ENCODE peak calls at places on chromosome 17, in ten cellular contexts. One of them, this sample, is unnamed.

GRCh38 chr17:2815781-2816185 is 19.5 kb downstream of the RAP1GAP2 start:
- DNase-seq in ascending aorta: no peak
- DNase-seq in RWPE1: no peak
- DNase-seq in B cell: no peak
- DNase-seq in activated naive CD8-positive, alpha-beta T cell treated with anti-CD3 and anti-CD28 coated beads, Interleukin-2, amount 50 U/mL, for 24 hours: no peak
- DNase-seq in HFF-Myc: no peak
- DNase-seq in iris pigment epithelial cell: no peak
- DNase-seq in sciatic nerve: no peak
- DNase-seq in activated naive CD4-positive, alpha-beta T cell: no peak
- DNase-seq in activated T-cell treated with anti-CD3 and anti-CD28 coated beads for 1 hour: no peak
- DNase-seq in this sample: no peak

GRCh38 chr17:51454456-51454978 is 194.2 kb downstream of the UTP18 start:
- DNase-seq in ascending aorta: no peak
- DNase-seq in RWPE1: no peak
- DNase-seq in B cell: no peak
- DNase-seq in activated naive CD8-positive, alpha-beta T cell treated with anti-CD3 and anti-CD28 coated beads, Interleukin-2, amount 50 U/mL, for 24 hours: no peak
- DNase-seq in HFF-Myc: no peak
- DNase-seq in iris pigment epithelial cell: no peak
- DNase-seq in sciatic nerve: no peak
- DNase-seq in activated naive CD4-positive, alpha-beta T cell: no peak
- DNase-seq in activated T-cell treated with anti-CD3 and anti-CD28 coated beads for 1 hour: no peak
- DNase-seq in this sample: no peak

GRCh38 chr17:81037783-81038733 is 3.1 kb downstream of the BAIAP2 start:
- DNase-seq in ascending aorta: no peak
- DNase-seq in RWPE1: no peak
- DNase-seq in B cell: no peak
- DNase-seq in activated naive CD8-positive, alpha-beta T cell treated with anti-CD3 and anti-CD28 coated beads, Interleukin-2, amount 50 U/mL, for 24 hours: no peak
- DNase-seq in HFF-Myc: no peak
- DNase-seq in iris pigment epithelial cell: no peak
- DNase-seq in sciatic nerve: no peak
- DNase-seq in activated naive CD4-positive, alpha-beta T cell: no peak
- DNase-seq in activated T-cell treated with anti-CD3 and anti-CD28 coated beads for 1 hour: no peak
- DNase-seq in this sample: no peak

GRCh38 chr17:78736526-78737079 is 45.5 kb downstream of the CYTH1 start:
- DNase-seq in ascending aorta: peak; percentile 47
- DNase-seq in RWPE1: peak; percentile 85
- DNase-seq in B cell: peak; percentile 80
- DNase-seq in activated naive CD8-positive, alpha-beta T cell treated with anti-CD3 and anti-CD28 coated beads, Interleukin-2, amount 50 U/mL, for 24 hours: peak; percentile 66
- DNase-seq in HFF-Myc: no peak
- DNase-seq in iris pigment epithelial cell: no peak
- DNase-seq in sciatic nerve: peak; percentile 74
- DNase-seq in activated naive CD4-positive, alpha-beta T cell: peak; percentile 38
- DNase-seq in activated T-cell treated with anti-CD3 and anti-CD28 coated beads for 1 hour: peak; percentile 48
- DNase-seq in this sample: peak; percentile 43

GRCh38 chr17:4247981-4248388 is 15.8 kb downstream of the ANKFY1 start:
- DNase-seq in ascending aorta: no peak
- DNase-seq in RWPE1: peak; percentile 68
- DNase-seq in B cell: no peak
- DNase-seq in activated naive CD8-positive, alpha-beta T cell treated with anti-CD3 and anti-CD28 coated beads, Interleukin-2, amount 50 U/mL, for 24 hours: no peak
- DNase-seq in HFF-Myc: no peak
- DNase-seq in iris pigment epithelial cell: peak; percentile 47
- DNase-seq in sciatic nerve: no peak
- DNase-seq in activated naive CD4-positive, alpha-beta T cell: no peak
- DNase-seq in activated T-cell treated with anti-CD3 and anti-CD28 coated beads for 1 hour: no peak
- DNase-seq in this sample: no peak

GRCh38 chr17:46061435-46061834 is 62.4 kb downstream of the STH start:
- DNase-seq in ascending aorta: no peak
- DNase-seq in RWPE1: no peak
- DNase-seq in B cell: no peak
- DNase-seq in activated naive CD8-positive, alpha-beta T cell treated with anti-CD3 and anti-CD28 coated beads, Interleukin-2, amount 50 U/mL, for 24 hours: no peak
- DNase-seq in HFF-Myc: no peak
- DNase-seq in iris pigment epithelial cell: peak; percentile 28
- DNase-seq in sciatic nerve: no peak
- DNase-seq in activated naive CD4-positive, alpha-beta T cell: no peak
- DNase-seq in activated T-cell treated with anti-CD3 and anti-CD28 coated beads for 1 hour: no peak
- DNase-seq in this sample: no peak

GRCh38 chr17:74513987-74514631 is 17.2 kb downstream of the CD300LB start:
- DNase-seq in ascending aorta: no peak
- DNase-seq in RWPE1: peak; percentile 36
- DNase-seq in B cell: peak; percentile 71
- DNase-seq in activated naive CD8-positive, alpha-beta T cell treated with anti-CD3 and anti-CD28 coated beads, Interleukin-2, amount 50 U/mL, for 24 hours: peak; percentile 55
- DNase-seq in HFF-Myc: no peak
- DNase-seq in iris pigment epithelial cell: peak; percentile 44
- DNase-seq in sciatic nerve: no peak
- DNase-seq in activated naive CD4-positive, alpha-beta T cell: peak; percentile 13
- DNase-seq in activated T-cell treated with anti-CD3 and anti-CD28 coated beads for 1 hour: peak; percentile 7
- DNase-seq in this sample: peak; percentile 7

GRCh38 chr17:39462644-39463375 is 1.5 kb downstream of the CDK12 start:
- DNase-seq in ascending aorta: no peak
- DNase-seq in RWPE1: no peak
- DNase-seq in B cell: no peak
- DNase-seq in activated naive CD8-positive, alpha-beta T cell treated with anti-CD3 and anti-CD28 coated beads, Interleukin-2, amount 50 U/mL, for 24 hours: no peak
- DNase-seq in HFF-Myc: no peak
- DNase-seq in iris pigment epithelial cell: peak; percentile 22
- DNase-seq in sciatic nerve: peak; percentile 57
- DNase-seq in activated naive CD4-positive, alpha-beta T cell: no peak
- DNase-seq in activated T-cell treated with anti-CD3 and anti-CD28 coated beads for 1 hour: no peak
- DNase-seq in this sample: no peak

GRCh38 chr17:80773243-80773991 is 218.2 kb upstream of the CHMP6 start:
- DNase-seq in ascending aorta: no peak
- DNase-seq in RWPE1: no peak
- DNase-seq in B cell: no peak
- DNase-seq in activated naive CD8-positive, alpha-beta T cell treated with anti-CD3 and anti-CD28 coated beads, Interleukin-2, amount 50 U/mL, for 24 hours: no peak
- DNase-seq in HFF-Myc: no peak
- DNase-seq in iris pigment epithelial cell: peak; percentile 31
- DNase-seq in sciatic nerve: peak; percentile 47
- DNase-seq in activated naive CD4-positive, alpha-beta T cell: no peak
- DNase-seq in activated T-cell treated with anti-CD3 and anti-CD28 coated beads for 1 hour: no peak
- DNase-seq in this sample: no peak

GRCh38 chr17:4033751-4034251 is 69.6 kb upstream of the ATP2A3 start:
- DNase-seq in ascending aorta: no peak
- DNase-seq in RWPE1: no peak
- DNase-seq in B cell: no peak
- DNase-seq in activated naive CD8-positive, alpha-beta T cell treated with anti-CD3 and anti-CD28 coated beads, Interleukin-2, amount 50 U/mL, for 24 hours: no peak
- DNase-seq in HFF-Myc: no peak
- DNase-seq in iris pigment epithelial cell: no peak
- DNase-seq in sciatic nerve: no peak
- DNase-seq in activated naive CD4-positive, alpha-beta T cell: no peak
- DNase-seq in activated T-cell treated with anti-CD3 and anti-CD28 coated beads for 1 hour: no peak
- DNase-seq in this sample: no peak

GRCh38 chr17:57737450-57737849 is 7.6 kb downstream of the CCDC182 start:
- DNase-seq in ascending aorta: no peak
- DNase-seq in RWPE1: no peak
- DNase-seq in B cell: no peak
- DNase-seq in activated naive CD8-positive, alpha-beta T cell treated with anti-CD3 and anti-CD28 coated beads, Interleukin-2, amount 50 U/mL, for 24 hours: no peak
- DNase-seq in HFF-Myc: no peak
- DNase-seq in iris pigment epithelial cell: no peak
- DNase-seq in sciatic nerve: no peak
- DNase-seq in activated naive CD4-positive, alpha-beta T cell: no peak
- DNase-seq in activated T-cell treated with anti-CD3 and anti-CD28 coated beads for 1 hour: no peak
- DNase-seq in this sample: no peak

GRCh38 chr17:56727876-56728617 is 105.7 kb downstream of the C17orf67 start:
- DNase-seq in ascending aorta: no peak
- DNase-seq in RWPE1: peak; percentile 44
- DNase-seq in B cell: no peak
- DNase-seq in activated naive CD8-positive, alpha-beta T cell treated with anti-CD3 and anti-CD28 coated beads, Interleukin-2, amount 50 U/mL, for 24 hours: no peak
- DNase-seq in HFF-Myc: no peak
- DNase-seq in iris pigment epithelial cell: no peak
- DNase-seq in sciatic nerve: no peak
- DNase-seq in activated naive CD4-positive, alpha-beta T cell: no peak
- DNase-seq in activated T-cell treated with anti-CD3 and anti-CD28 coated beads for 1 hour: no peak
- DNase-seq in this sample: no peak

GRCh38 chr17:6110088-6110487 is 39.9 kb downstream of the WSCD1 start:
- DNase-seq in ascending aorta: no peak
- DNase-seq in RWPE1: no peak
- DNase-seq in B cell: no peak
- DNase-seq in activated naive CD8-positive, alpha-beta T cell treated with anti-CD3 and anti-CD28 coated beads, Interleukin-2, amount 50 U/mL, for 24 hours: no peak
- DNase-seq in HFF-Myc: no peak
- DNase-seq in iris pigment epithelial cell: no peak
- DNase-seq in sciatic nerve: no peak
- DNase-seq in activated naive CD4-positive, alpha-beta T cell: no peak
- DNase-seq in activated T-cell treated with anti-CD3 and anti-CD28 coated beads for 1 hour: no peak
- DNase-seq in this sample: no peak

GRCh38 chr17:67262420-67262819 is 17.4 kb upstream of the HELZ start:
- DNase-seq in ascending aorta: no peak
- DNase-seq in RWPE1: no peak
- DNase-seq in B cell: no peak
- DNase-seq in activated naive CD8-positive, alpha-beta T cell treated with anti-CD3 and anti-CD28 coated beads, Interleukin-2, amount 50 U/mL, for 24 hours: no peak
- DNase-seq in HFF-Myc: no peak
- DNase-seq in iris pigment epithelial cell: no peak
- DNase-seq in sciatic nerve: no peak
- DNase-seq in activated naive CD4-positive, alpha-beta T cell: no peak
- DNase-seq in activated T-cell treated with anti-CD3 and anti-CD28 coated beads for 1 hour: no peak
- DNase-seq in this sample: no peak

GRCh38 chr17:65017375-65017774 is 39.2 kb downstream of the GNA13 start:
- DNase-seq in ascending aorta: no peak
- DNase-seq in RWPE1: no peak
- DNase-seq in B cell: no peak
- DNase-seq in activated naive CD8-positive, alpha-beta T cell treated with anti-CD3 and anti-CD28 coated beads, Interleukin-2, amount 50 U/mL, for 24 hours: no peak
- DNase-seq in HFF-Myc: no peak
- DNase-seq in iris pigment epithelial cell: no peak
- DNase-seq in sciatic nerve: no peak
- DNase-seq in activated naive CD4-positive, alpha-beta T cell: no peak
- DNase-seq in activated T-cell treated with anti-CD3 and anti-CD28 coated beads for 1 hour: no peak
- DNase-seq in this sample: no peak

GRCh38 chr17:18219016-18219415 is 6.4 kb upstream of the LLGL1 start:
- DNase-seq in ascending aorta: no peak
- DNase-seq in RWPE1: no peak
- DNase-seq in B cell: no peak
- DNase-seq in activated naive CD8-positive, alpha-beta T cell treated with anti-CD3 and anti-CD28 coated beads, Interleukin-2, amount 50 U/mL, for 24 hours: no peak
- DNase-seq in HFF-Myc: no peak
- DNase-seq in iris pigment epithelial cell: peak; percentile 71
- DNase-seq in sciatic nerve: peak; percentile 81
- DNase-seq in activated naive CD4-positive, alpha-beta T cell: no peak
- DNase-seq in activated T-cell treated with anti-CD3 and anti-CD28 coated beads for 1 hour: no peak
- DNase-seq in this sample: no peak

GRCh38 chr17:32546031-32546444 is 59.2 kb downstream of the CDK5R1 start:
- DNase-seq in ascending aorta: no peak
- DNase-seq in RWPE1: no peak
- DNase-seq in B cell: no peak
- DNase-seq in activated naive CD8-positive, alpha-beta T cell treated with anti-CD3 and anti-CD28 coated beads, Interleukin-2, amount 50 U/mL, for 24 hours: no peak
- DNase-seq in HFF-Myc: no peak
- DNase-seq in iris pigment epithelial cell: no peak
- DNase-seq in sciatic nerve: no peak
- DNase-seq in activated naive CD4-positive, alpha-beta T cell: no peak
- DNase-seq in activated T-cell treated with anti-CD3 and anti-CD28 coated beads for 1 hour: no peak
- DNase-seq in this sample: no peak

GRCh38 chr17:54972406-54973138 is 4.0 kb downstream of the STXBP4 start:
- DNase-seq in ascending aorta: no peak
- DNase-seq in RWPE1: no peak
- DNase-seq in B cell: no peak
- DNase-seq in activated naive CD8-positive, alpha-beta T cell treated with anti-CD3 and anti-CD28 coated beads, Interleukin-2, amount 50 U/mL, for 24 hours: no peak
- DNase-seq in HFF-Myc: no peak
- DNase-seq in iris pigment epithelial cell: no peak
- DNase-seq in sciatic nerve: no peak
- DNase-seq in activated naive CD4-positive, alpha-beta T cell: no peak
- DNase-seq in activated T-cell treated with anti-CD3 and anti-CD28 coated beads for 1 hour: no peak
- DNase-seq in this sample: no peak

GRCh38 chr17:79216391-79216790 is 141.8 kb downstream of the ENGASE start:
- DNase-seq in ascending aorta: no peak
- DNase-seq in RWPE1: no peak
- DNase-seq in B cell: no peak
- DNase-seq in activated naive CD8-positive, alpha-beta T cell treated with anti-CD3 and anti-CD28 coated beads, Interleukin-2, amount 50 U/mL, for 24 hours: no peak
- DNase-seq in HFF-Myc: no peak
- DNase-seq in iris pigment epithelial cell: no peak
- DNase-seq in sciatic nerve: no peak
- DNase-seq in activated naive CD4-positive, alpha-beta T cell: no peak
- DNase-seq in activated T-cell treated with anti-CD3 and anti-CD28 coated beads for 1 hour: no peak
- DNase-seq in this sample: no peak

GRCh38 chr17:66849851-66850580 is 15.1 kb downstream of the CACNG5 start:
- DNase-seq in ascending aorta: no peak
- DNase-seq in RWPE1: no peak
- DNase-seq in B cell: no peak
- DNase-seq in activated naive CD8-positive, alpha-beta T cell treated with anti-CD3 and anti-CD28 coated beads, Interleukin-2, amount 50 U/mL, for 24 hours: no peak
- DNase-seq in HFF-Myc: no peak
- DNase-seq in iris pigment epithelial cell: no peak
- DNase-seq in sciatic nerve: no peak
- DNase-seq in activated naive CD4-positive, alpha-beta T cell: no peak
- DNase-seq in activated T-cell treated with anti-CD3 and anti-CD28 coated beads for 1 hour: no peak
- DNase-seq in this sample: no peak

GRCh38 chr17:13024033-13024432 is 6.2 kb upstream of the ELAC2 start:
- DNase-seq in ascending aorta: no peak
- DNase-seq in RWPE1: no peak
- DNase-seq in B cell: no peak
- DNase-seq in activated naive CD8-positive, alpha-beta T cell treated with anti-CD3 and anti-CD28 coated beads, Interleukin-2, amount 50 U/mL, for 24 hours: no peak
- DNase-seq in HFF-Myc: no peak
- DNase-seq in iris pigment epithelial cell: no peak
- DNase-seq in sciatic nerve: no peak
- DNase-seq in activated naive CD4-positive, alpha-beta T cell: no peak
- DNase-seq in activated T-cell treated with anti-CD3 and anti-CD28 coated beads for 1 hour: no peak
- DNase-seq in this sample: no peak

GRCh38 chr17:76687278-76688164 is 23.2 kb downstream of the MXRA7 start:
- DNase-seq in ascending aorta: no peak
- DNase-seq in RWPE1: no peak
- DNase-seq in B cell: no peak
- DNase-seq in activated naive CD8-positive, alpha-beta T cell treated with anti-CD3 and anti-CD28 coated beads, Interleukin-2, amount 50 U/mL, for 24 hours: no peak
- DNase-seq in HFF-Myc: no peak
- DNase-seq in iris pigment epithelial cell: peak; percentile 49
- DNase-seq in sciatic nerve: no peak
- DNase-seq in activated naive CD4-positive, alpha-beta T cell: no peak
- DNase-seq in activated T-cell treated with anti-CD3 and anti-CD28 coated beads for 1 hour: no peak
- DNase-seq in this sample: no peak

GRCh38 chr17:16297367-16298139 is 55.7 kb downstream of the CENPV start:
- DNase-seq in ascending aorta: no peak
- DNase-seq in RWPE1: no peak
- DNase-seq in B cell: no peak
- DNase-seq in activated naive CD8-positive, alpha-beta T cell treated with anti-CD3 and anti-CD28 coated beads, Interleukin-2, amount 50 U/mL, for 24 hours: no peak
- DNase-seq in HFF-Myc: no peak
- DNase-seq in iris pigment epithelial cell: no peak
- DNase-seq in sciatic nerve: no peak
- DNase-seq in activated naive CD4-positive, alpha-beta T cell: no peak
- DNase-seq in activated T-cell treated with anti-CD3 and anti-CD28 coated beads for 1 hour: no peak
- DNase-seq in this sample: no peak

GRCh38 chr17:79852748-79853147 is 13.5 kb upstream of the CBX4 start:
- DNase-seq in ascending aorta: no peak
- DNase-seq in RWPE1: peak; percentile 57
- DNase-seq in B cell: no peak
- DNase-seq in activated naive CD8-positive, alpha-beta T cell treated with anti-CD3 and anti-CD28 coated beads, Interleukin-2, amount 50 U/mL, for 24 hours: no peak
- DNase-seq in HFF-Myc: no peak
- DNase-seq in iris pigment epithelial cell: peak; percentile 58
- DNase-seq in sciatic nerve: no peak
- DNase-seq in activated naive CD4-positive, alpha-beta T cell: no peak
- DNase-seq in activated T-cell treated with anti-CD3 and anti-CD28 coated beads for 1 hour: no peak
- DNase-seq in this sample: no peak

GRCh38 chr17:78572277-78573205 is 4.7 kb downstream of the DNAH17 start:
- DNase-seq in ascending aorta: no peak
- DNase-seq in RWPE1: no peak
- DNase-seq in B cell: peak; percentile 45
- DNase-seq in activated naive CD8-positive, alpha-beta T cell treated with anti-CD3 and anti-CD28 coated beads, Interleukin-2, amount 50 U/mL, for 24 hours: no peak
- DNase-seq in HFF-Myc: no peak
- DNase-seq in iris pigment epithelial cell: no peak
- DNase-seq in sciatic nerve: no peak
- DNase-seq in activated naive CD4-positive, alpha-beta T cell: no peak
- DNase-seq in activated T-cell treated with anti-CD3 and anti-CD28 coated beads for 1 hour: no peak
- DNase-seq in this sample: no peak

GRCh38 chr17:47315451-47316266 is 8.1 kb upstream of the EFCAB13 start:
- DNase-seq in ascending aorta: no peak
- DNase-seq in RWPE1: peak; percentile 76
- DNase-seq in B cell: peak; percentile 69
- DNase-seq in activated naive CD8-positive, alpha-beta T cell treated with anti-CD3 and anti-CD28 coated beads, Interleukin-2, amount 50 U/mL, for 24 hours: peak; percentile 23
- DNase-seq in HFF-Myc: peak; percentile 71
- DNase-seq in iris pigment epithelial cell: peak; percentile 97
- DNase-seq in sciatic nerve: no peak
- DNase-seq in activated naive CD4-positive, alpha-beta T cell: no peak
- DNase-seq in activated T-cell treated with anti-CD3 and anti-CD28 coated beads for 1 hour: no peak
- DNase-seq in this sample: peak; percentile 77

GRCh38 chr17:4043862-4044261 is 79.6 kb upstream of the ATP2A3 start:
- DNase-seq in ascending aorta: no peak
- DNase-seq in RWPE1: no peak
- DNase-seq in B cell: no peak
- DNase-seq in activated naive CD8-positive, alpha-beta T cell treated with anti-CD3 and anti-CD28 coated beads, Interleukin-2, amount 50 U/mL, for 24 hours: peak; percentile 55
- DNase-seq in HFF-Myc: no peak
- DNase-seq in iris pigment epithelial cell: no peak
- DNase-seq in sciatic nerve: no peak
- DNase-seq in activated naive CD4-positive, alpha-beta T cell: peak; percentile 2
- DNase-seq in activated T-cell treated with anti-CD3 and anti-CD28 coated beads for 1 hour: peak; percentile 33
- DNase-seq in this sample: no peak

GRCh38 chr17:79622201-79622601 is 11.3 kb upstream of the RBFOX3 start:
- DNase-seq in ascending aorta: no peak
- DNase-seq in RWPE1: no peak
- DNase-seq in B cell: no peak
- DNase-seq in activated naive CD8-positive, alpha-beta T cell treated with anti-CD3 and anti-CD28 coated beads, Interleukin-2, amount 50 U/mL, for 24 hours: no peak
- DNase-seq in HFF-Myc: no peak
- DNase-seq in iris pigment epithelial cell: no peak
- DNase-seq in sciatic nerve: peak; percentile 23
- DNase-seq in activated naive CD4-positive, alpha-beta T cell: no peak
- DNase-seq in activated T-cell treated with anti-CD3 and anti-CD28 coated beads for 1 hour: no peak
- DNase-seq in this sample: no peak